ENCODE peak calls at places on chromosomes 6 and 20, in six cellular contexts. J, U, Q, K, Z and D are unnamed samples.

GRCh38 chr6:144647971-144648651 is 363.0 kb downstream of the UTRN start:
- DNase-seq in Z (no peak), U (no peak), Q (no peak), J (peak; percentile 11), K (no peak), D (no peak)

GRCh38 chr6:136922680-136922996 is 537 bp downstream of the SLC35D3 start:
- DNase-seq in K (no peak), U (no peak), Z (no peak), Q (no peak), J (no peak), D (no peak)

GRCh38 chr6:11815231-11815630 is 36.6 kb upstream of the ADTRP start:
- DNase-seq in K (no peak), Z (no peak), Q (no peak), J (peak; percentile 71), U (no peak), D (no peak)

GRCh38 chr6:127096167-127096566 is 22.3 kb upstream of the RSPO3 start:
- DNase-seq in J (no peak), Z (no peak), U (no peak), K (no peak), Q (no peak), D (no peak)

GRCh38 chr6:37103169-37104039 is 66.5 kb upstream of the PIM1 start:
- DNase-seq in Q (peak; percentile 54), J (peak; percentile 19), U (peak; percentile 88), Z (peak; percentile 34), K (peak; percentile 53), D (no peak)

GRCh38 chr6:167162591-167162990 is 4.8 kb upstream of the GPR31 start:
- DNase-seq in Z (no peak), K (no peak), U (no peak), Q (no peak), J (no peak), D (no peak)

GRCh38 chr20:49631074-49631716 is 63.3 kb upstream of the PTGIS start:
- DNase-seq in K (no peak), J (no peak), Z (no peak), U (no peak), Q (no peak), D (no peak)

GRCh38 chr6:74187811-74188210 is 491.8 kb downstream of the CD109 start:
- DNase-seq in K (no peak), Z (no peak), U (no peak), Q (no peak), J (no peak), D (no peak)

GRCh38 chr20:11861479-11861878 is 56.2 kb upstream of the BTBD3 start:
- DNase-seq in U (no peak), Q (no peak), J (no peak), K (no peak), Z (no peak), D (no peak)

GRCh38 chr6:48069280-48069679 is 41.7 kb downstream of the PTCHD4 start:
- DNase-seq in K (peak; percentile 42), J (peak; percentile 27), Z (no peak), U (no peak), Q (peak; percentile 51), D (no peak)

GRCh38 chr6:99019341-99019740 is 71.6 kb upstream of the FBXL4 start:
- DNase-seq in Z (no peak), K (no peak), Q (no peak), J (peak; percentile 70), U (no peak), D (no peak)

GRCh38 chr6:134714679-134715078 is 235.2 kb downstream of the ALDH8A1 start:
- DNase-seq in Z (no peak), Q (no peak), J (peak; percentile 32), U (no peak), K (no peak), D (no peak)

GRCh38 chr6:98384766-98385165 is 449.6 kb upstream of the POU3F2 start:
- DNase-seq in Q (no peak), Z (no peak), K (no peak), U (no peak), J (no peak), D (no peak)

GRCh38 chr6:24933868-24934401 is 1.8 kb downstream of the RIPOR2 start:
- DNase-seq in Q (peak; percentile 70), Z (peak; percentile 57), K (peak; percentile 64), U (no peak), J (peak; percentile 43), D (no peak)

GRCh38 chr6:158799051-158799792 is 19.9 kb downstream of the EZR start:
- DNase-seq in J (peak; percentile 25), K (no peak), Z (no peak), U (no peak), Q (no peak), D (no peak)